ENCODE peak calls at places on chromosomes 1 and 21, in ten cellular contexts. T is fibroblast of mammary gland; Y is activated CD8-positive, alpha-beta T cell treated with anti-CD3 and anti-CD28 coated beads for 36 hours; S is GM13977; H is mucosa of descending colon; O is OCI-LY7; Z is fibroblast of the aortic adventitia; P is K562; W is GM12865; J is GM13976. R is an unnamed sample.

GRCh38 chr1:78871249-78871648 is 135.3 kb downstream of the ADGRL4 start:
- DNase-seq in T (no peak), Y (no peak), S (no peak), H (no peak), O (no peak), Z (no peak), P (no peak), W (no peak), J (no peak), R (no peak)

GRCh38 chr1:27004471-27005165 is 8.0 kb downstream of the TENT5B start:
- DNase-seq in T (peak), Y (no peak), S (no peak), H (no peak), O (no peak), Z (no peak), P (peak), W (no peak), J (no peak), R (no peak)

GRCh38 chr1:16073490-16074104 is at the start of gene FAM131C:
- DNase-seq in T (no peak), Y (peak), S (peak), H (peak), O (peak), Z (no peak), P (peak), W (peak), J (peak), R (no peak)

GRCh38 chr1:218546314-218546713 is 201.2 kb downstream of the TGFB2 start:
- DNase-seq in T (peak), Y (no peak), S (no peak), H (no peak), O (no peak), Z (peak), P (no peak), W (no peak), J (no peak), R (no peak)

GRCh38 chr1:224294775-224295174 is 35.2 kb downstream of the NVL start:
- DNase-seq in T (no peak), Y (no peak), S (no peak), H (no peak), O (no peak), Z (no peak), P (no peak), W (no peak), J (no peak), R (no peak)

GRCh38 chr21:8990326-8991087 is 1530.9 kb upstream of the TPTE start:
- DNase-seq in T (no peak), Y (no peak), S (peak), H (no peak), O (no peak), Z (no peak), P (peak), W (no peak), J (no peak), R (no peak)

GRCh38 chr21:43585924-43586411 is 73.3 kb downstream of the HSF2BP start:
- DNase-seq in T (peak), Y (no peak), S (no peak), H (no peak), O (no peak), Z (peak), P (no peak), W (no peak), J (no peak), R (peak)

GRCh38 chr1:41474490-41475271 is 9.8 kb downstream of the EDN2 start:
- DNase-seq in T (no peak), Y (no peak), S (no peak), H (peak), O (no peak), Z (no peak), P (no peak), W (no peak), J (no peak), R (no peak)

GRCh38 chr1:162305969-162306368 is 70.7 kb downstream of the SPATA46 start:
- DNase-seq in T (peak), Y (no peak), S (no peak), H (no peak), O (no peak), Z (peak), P (no peak), W (no peak), J (no peak), R (no peak)

GRCh38 chr1:3777078-3777547 is 4.6 kb downstream of the SMIM1 start:
- DNase-seq in T (no peak), Y (no peak), S (no peak), H (no peak), O (no peak), Z (no peak), P (no peak), W (no peak), J (no peak), R (no peak)

GRCh38 chr21:18801468-18801867 is 397.9 kb upstream of the TMPRSS15 start:
- DNase-seq in T (no peak), Y (no peak), S (no peak), H (no peak), O (no peak), Z (no peak), P (no peak), W (no peak), J (no peak), R (no peak)

GRCh38 chr1:166167395-166167922 is 658 bp upstream of the FAM78B start:
- DNase-seq in T (peak), Y (no peak), S (peak), H (no peak), O (no peak), Z (peak), P (no peak), W (no peak), J (no peak), R (no peak)

GRCh38 chr1:12057382-12057781 is 5.7 kb upstream of the TNFRSF8 start:
- DNase-seq in T (no peak), Y (peak), S (peak), H (no peak), O (no peak), Z (no peak), P (no peak), W (peak), J (no peak), R (no peak)

GRCh38 chr1:39508857-39509305 is 17.4 kb downstream of the BMP8A start:
- DNase-seq in T (peak), Y (peak), S (no peak), H (no peak), O (peak), Z (peak), P (no peak), W (no peak), J (peak), R (no peak)

GRCh38 chr1:21651214-21652042 is 17.7 kb downstream of the RAP1GAP start:
- DNase-seq in T (no peak), Y (peak), S (peak), H (peak), O (no peak), Z (no peak), P (peak), W (no peak), J (peak), R (no peak)

GRCh38 chr1:194225781-194226180 is 1039.4 kb upstream of the B3GALT2 start:
- DNase-seq in T (no peak), Y (peak), S (peak), H (no peak), O (peak), Z (no peak), P (no peak), W (peak), J (peak), R (no peak)

GRCh38 chr1:155300024-155300423 is 1.2 kb downstream of the PKLR start:
- DNase-seq in T (no peak), Y (no peak), S (no peak), H (no peak), O (no peak), Z (no peak), P (no peak), W (no peak), J (no peak), R (no peak)

GRCh38 chr21:40067751-40068150 is 200.5 kb downstream of the PCP4 start:
- DNase-seq in T (no peak), Y (no peak), S (no peak), H (no peak), O (no peak), Z (no peak), P (no peak), W (no peak), J (no peak), R (no peak)

GRCh38 chr1:109598655-109599054 is 20.8 kb downstream of the GNAT2 start:
- DNase-seq in T (no peak), Y (no peak), S (no peak), H (no peak), O (no peak), Z (no peak), P (peak), W (no peak), J (no peak), R (no peak)

GRCh38 chr1:152190589-152190988 is 31.6 kb upstream of the RPTN start:
- DNase-seq in T (peak), Y (no peak), S (no peak), H (no peak), O (no peak), Z (peak), P (no peak), W (no peak), J (no peak), R (no peak)

GRCh38 chr1:156081174-156082110 is 823 bp downstream of the MEX3A start:
- DNase-seq in T (no peak), Y (no peak), S (peak), H (no peak), O (no peak), Z (no peak), P (peak), W (no peak), J (no peak), R (no peak)

GRCh38 chr1:109191377-109191776 is 22.3 kb upstream of the SARS1 start:
- DNase-seq in T (no peak), Y (no peak), S (no peak), H (no peak), O (peak), Z (no peak), P (peak), W (peak), J (no peak), R (no peak)

GRCh38 chr21:35779690-35780570 is 280.4 kb downstream of the SETD4 start:
- DNase-seq in T (peak), Y (no peak), S (no peak), H (no peak), O (no peak), Z (peak), P (no peak), W (no peak), J (no peak), R (peak)

GRCh38 chr1:67937651-67938050 is 104.4 kb upstream of the GNG12 start:
- DNase-seq in T (peak), Y (no peak), S (no peak), H (no peak), O (no peak), Z (no peak), P (no peak), W (no peak), J (no peak), R (no peak)
- TF ChIP-seq CTCF in T (no peak), Y (no peak), S (no peak), H (no peak), O (no peak), Z (no peak), P (no peak), W (no peak), J (no peak), R (no peak)

DNA sequence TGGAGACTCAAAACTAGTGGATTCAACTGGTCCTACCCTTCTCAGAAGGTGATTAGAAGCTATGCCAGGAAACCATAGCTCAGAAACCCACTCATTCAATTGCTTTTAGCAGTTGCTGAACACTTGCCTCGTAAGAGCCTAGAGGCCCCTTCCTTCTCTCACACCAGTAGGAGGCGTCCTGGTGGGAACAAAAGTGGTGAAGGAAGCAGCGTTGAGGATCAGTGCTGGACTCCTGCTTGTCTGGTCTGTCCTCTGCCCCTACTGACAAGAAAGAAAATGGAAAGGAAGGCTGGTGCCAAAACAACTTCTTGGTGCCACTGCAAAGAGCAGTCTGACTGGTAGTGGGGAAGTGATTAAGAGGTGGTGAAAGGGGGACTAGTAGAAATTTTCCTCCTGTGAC is 269.7 kb downstream of the LMO4 start:
- DNase-seq in T (no peak), Y (no peak), S (no peak), H (no peak), O (no peak), Z (no peak), P (no peak), W (peak), J (no peak), R (no peak)
- TF ChIP-seq CTCF in T (peak), Y (no peak), S (no peak), H (no peak), O (peak), Z (no peak), P (peak), W (no peak), J (no peak), R (no peak)

GRCh38 chr1:231803353-231803752 is 176.8 kb downstream of the DISC1 start:
- DNase-seq in T (peak), Y (no peak), S (no peak), H (no peak), O (no peak), Z (peak), P (no peak), W (no peak), J (no peak), R (no peak)
- TF ChIP-seq CTCF in T (no peak), Y (no peak), S (no peak), H (no peak), O (no peak), Z (no peak), P (no peak), W (no peak), J (no peak), R (no peak)

GRCh38 chr1:11054181-11054580 is 5.6 kb downstream of the SRM start:
- DNase-seq in T (no peak), Y (no peak), S (no peak), H (no peak), O (no peak), Z (no peak), P (no peak), W (no peak), J (no peak), R (no peak)
- TF ChIP-seq CTCF in T (no peak), Y (no peak), S (no peak), H (no peak), O (no peak), Z (no peak), P (no peak), W (no peak), J (no peak), R (no peak)

DNA sequence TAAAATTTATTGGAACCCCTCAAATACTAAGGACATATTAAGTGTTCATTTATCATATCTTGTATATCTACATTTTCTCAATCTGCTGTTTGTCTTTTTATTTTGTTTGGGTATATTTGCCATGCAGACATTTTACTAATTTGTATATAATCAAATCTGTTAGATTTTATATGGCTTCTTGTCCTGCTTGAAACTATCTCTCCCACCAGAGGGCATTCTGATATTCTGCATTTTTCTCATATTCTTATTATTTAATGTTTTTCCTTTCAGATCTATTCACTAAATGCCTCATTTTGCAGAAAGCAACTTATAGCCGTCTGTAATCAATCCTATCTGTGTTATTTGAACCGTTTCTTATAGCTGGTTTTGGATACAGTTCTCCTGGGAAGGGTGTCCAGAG is 745.5 kb downstream of the LRRIQ3 start:
- DNase-seq in T (no peak), Y (no peak), S (no peak), H (no peak), O (no peak), Z (no peak), P (no peak), W (no peak), J (no peak), R (no peak)
- TF ChIP-seq CTCF in T (no peak), Y (no peak), S (peak), H (no peak), O (peak), Z (no peak), P (no peak), W (no peak), J (no peak), R (no peak)

DNA sequence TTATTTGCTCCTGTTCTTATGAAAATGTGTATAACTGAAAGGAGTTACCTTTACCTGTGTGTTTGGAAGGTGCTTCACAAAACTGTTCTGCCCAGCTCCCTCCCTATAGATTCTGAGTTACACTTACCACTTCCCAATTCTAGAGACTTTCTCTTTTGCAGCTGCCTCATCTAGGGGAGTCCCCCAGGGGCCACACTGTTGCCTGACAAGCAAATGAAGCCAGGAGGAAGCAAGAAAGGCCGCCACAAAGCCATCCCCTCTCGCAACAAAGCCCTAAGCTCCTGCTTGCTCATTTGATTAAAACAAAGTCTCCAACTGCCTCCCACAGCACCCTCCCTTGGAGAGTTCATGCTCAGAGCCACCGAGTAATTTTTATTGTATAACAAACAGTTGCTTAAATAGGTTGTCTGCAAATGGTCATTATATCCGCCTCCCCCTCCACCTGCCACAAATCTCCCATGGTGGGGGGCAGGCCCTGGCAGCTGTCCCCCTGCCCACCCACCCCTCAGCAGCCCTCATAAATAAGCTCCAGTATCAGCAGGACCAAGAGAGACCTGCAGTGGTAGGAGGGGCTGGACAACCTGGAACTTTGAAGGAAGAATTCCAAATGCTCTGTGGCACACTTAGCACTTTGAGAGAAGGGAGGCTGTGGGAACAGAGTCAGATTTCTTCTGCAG is 237.7 kb downstream of the TTLL7 start:
- DNase-seq in T (no peak), Y (peak), S (peak), H (no peak), O (peak), Z (no peak), P (no peak), W (peak), J (peak), R (no peak)
- TF ChIP-seq CTCF in T (no peak), Y (no peak), S (peak), H (no peak), O (peak), Z (no peak), P (no peak), W (no peak), J (no peak), R (no peak)

R was measured in AG04449.